ENCODE peak calls at places on chromosomes 1 and 21, in eight cellular contexts. X, L, Q, E, N, F, B and Y are unnamed samples.

GRCh38 chr1:203175237-203176181 is at the start of gene MYBPH:
- DNase-seq in L (no peak), X (no peak), N (no peak), E (no peak), Q (no peak), F (no peak), B (no peak), Y (no peak)

GRCh38 chr1:190169311-190170067 is 308.2 kb downstream of the BRINP3 start:
- DNase-seq in E (no peak), N (no peak), F (no peak), X (no peak), Q (no peak), B (no peak), L (no peak), Y (no peak)

GRCh38 chr21:33434770-33435360 is 31.7 kb downstream of the IFNGR2 start:
- DNase-seq in F (no peak), L (no peak), B (no peak), N (no peak), Q (no peak), X (peak; percentile 80), E (no peak), Y (no peak)

GRCh38 chr1:34149501-34149900 is 15.5 kb downstream of the CSMD2 start:
- DNase-seq in F (peak; percentile 37), N (no peak), E (no peak), B (peak; percentile 57), X (no peak), L (no peak), Q (no peak), Y (no peak)

GRCh38 chr1:221637641-221638041 is 104.2 kb downstream of the DUSP10 start:
- DNase-seq in X (no peak), Q (no peak), E (peak; percentile 43), N (no peak), L (no peak), B (no peak), F (no peak), Y (no peak)

GRCh38 chr21:24223625-24224024 is 1383.7 kb downstream of the MRPL39 start:
- DNase-seq in E (no peak), F (no peak), X (no peak), N (no peak), L (no peak), Q (no peak), B (no peak), Y (no peak)

GRCh38 chr1:161077426-161077825 is 7.7 kb upstream of the ARHGAP30 start:
- DNase-seq in X (no peak), E (no peak), N (no peak), B (no peak), Q (no peak), L (no peak), F (no peak), Y (no peak)

GRCh38 chr1:47575855-47576757 is 138.3 kb downstream of the FOXD2 start:
- DNase-seq in F (no peak), N (no peak), E (no peak), L (peak; percentile 1), Q (no peak), B (no peak), X (no peak), Y (no peak)

GRCh38 chr1:100076744-100077143 is 56.0 kb downstream of the SASS6 start:
- DNase-seq in F (no peak), Q (no peak), N (no peak), B (no peak), X (peak; percentile 63), E (no peak), L (no peak), Y (no peak)

GRCh38 chr1:223230161-223230881 is 87.3 kb upstream of the TLR5 start:
- DNase-seq in F (no peak), B (peak; percentile 8), N (no peak), X (no peak), E (no peak), Q (peak; percentile 38), L (no peak), Y (no peak)

GRCh38 chr1:52423771-52424170 is 19.4 kb downstream of the PRPF38A start:
- DNase-seq in N (no peak), X (no peak), Q (peak; percentile 75), L (no peak), B (no peak), E (no peak), F (no peak), Y (no peak)

GRCh38 chr1:167420510-167420909 is 97.8 kb downstream of the CD247 start:
- DNase-seq in E (no peak), B (no peak), Q (no peak), L (no peak), F (no peak), N (no peak), X (no peak), Y (no peak)

GRCh38 chr1:844472-845026 is 79.2 kb upstream of the SAMD11 start:
- DNase-seq in F (peak; percentile 25), X (no peak), Q (peak; percentile 49), E (no peak), L (no peak), B (peak; percentile 40), N (no peak), Y (no peak)

GRCh38 chr1:232837085-232837484 is 31.9 kb downstream of the MAP10 start:
- DNase-seq in B (no peak), L (no peak), X (no peak), Q (no peak), F (no peak), N (no peak), E (no peak), Y (no peak)

GRCh38 chr1:183893561-183894289 is 88.8 kb downstream of the RGL1 start:
- DNase-seq in B (no peak), X (no peak), F (no peak), L (no peak), E (no peak), N (no peak), Q (no peak), Y (no peak)

GRCh38 chr1:29676496-29676895 is 440.2 kb downstream of the PTPRU start:
- DNase-seq in L (no peak), E (no peak), N (no peak), X (no peak), B (no peak), F (no peak), Q (no peak), Y (no peak)

GRCh38 chr1:91876040-91876470 is 9.9 kb downstream of the TGFBR3 start:
- DNase-seq in X (peak; percentile 68), F (no peak), L (no peak), E (no peak), B (no peak), N (no peak), Q (peak; percentile 39), Y (no peak)

GRCh38 chr1:110765640-110766335 is 91.0 kb upstream of the KCNA3 start:
- DNase-seq in L (no peak), X (peak; percentile 68), B (no peak), Q (peak; percentile 60), E (peak; percentile 43), F (no peak), N (no peak), Y (peak; percentile 33)

GRCh38 chr1:235073331-235073967 is 55.2 kb downstream of the TOMM20 start:
- DNase-seq in Q (no peak), X (no peak), N (peak; percentile 93), L (no peak), B (no peak), F (no peak), E (no peak), Y (no peak)

GRCh38 chr1:88075813-88076212 is 608.3 kb upstream of the PKN2 start:
- DNase-seq in Q (no peak), N (no peak), X (no peak), L (no peak), F (no peak), B (no peak), E (no peak), Y (no peak)

GRCh38 chr1:67489643-67490042 is 59.4 kb upstream of the SERBP1 start:
- DNase-seq in F (no peak), L (no peak), Q (no peak), X (peak; percentile 54), E (no peak), B (no peak), N (no peak), Y (no peak)

GRCh38 chr1:25699501-25700089 is 83.0 kb downstream of the MAN1C1 start:
- DNase-seq in X (no peak), E (peak; percentile 38), B (no peak), F (no peak), L (no peak), N (no peak), Q (no peak), Y (peak; percentile 44)

GRCh38 chr1:51650198-51650597 is 33.3 kb downstream of the OSBPL9 start:
- DNase-seq in Q (no peak), E (no peak), B (no peak), X (no peak), F (no peak), N (no peak), L (no peak), Y (no peak)

GRCh38 chr1:31707711-31708110 is 3.9 kb upstream of the COL16A1 start:
- DNase-seq in L (no peak), B (no peak), F (no peak), N (no peak), X (peak; percentile 77), Q (no peak), E (no peak), Y (no peak)

GRCh38 chr1:43063394-43064219 is 104.9 kb upstream of the SLC2A1 start:
- DNase-seq in X (no peak), L (no peak), F (no peak), Q (no peak), E (no peak), B (no peak), N (no peak), Y (no peak)

GRCh38 chr1:2914702-2915101 is 106.6 kb upstream of the ACTRT2 start:
- DNase-seq in Q (no peak), F (no peak), X (no peak), E (no peak), N (no peak), L (no peak), B (no peak), Y (no peak)
- TF ChIP-seq CTCF in Q (no peak), F (no peak), X (no peak), E (no peak), N (no peak), L (no peak), B (no peak), Y (no peak)

GRCh38 chr21:46639489-46640386 is 4.3 kb downstream of the PRMT2 start:
- DNase-seq in Q (no peak), F (no peak), X (no peak), L (no peak), B (no peak), N (no peak), E (no peak), Y (no peak)
- TF ChIP-seq CTCF in Q (peak; percentile 72), F (no peak), X (no peak), L (peak; percentile 37), B (peak; percentile 53), N (no peak), E (peak; percentile 50), Y (no peak)

GRCh38 chr1:152460529-152460899 is 46.5 kb upstream of the CRNN start:
- DNase-seq in B (no peak), F (no peak), X (no peak), Q (no peak), L (no peak), N (no peak), E (no peak), Y (no peak)
- TF ChIP-seq CTCF in B (no peak), F (no peak), X (no peak), Q (no peak), L (peak; percentile 54), N (no peak), E (no peak), Y (peak; percentile 1)

DNA sequence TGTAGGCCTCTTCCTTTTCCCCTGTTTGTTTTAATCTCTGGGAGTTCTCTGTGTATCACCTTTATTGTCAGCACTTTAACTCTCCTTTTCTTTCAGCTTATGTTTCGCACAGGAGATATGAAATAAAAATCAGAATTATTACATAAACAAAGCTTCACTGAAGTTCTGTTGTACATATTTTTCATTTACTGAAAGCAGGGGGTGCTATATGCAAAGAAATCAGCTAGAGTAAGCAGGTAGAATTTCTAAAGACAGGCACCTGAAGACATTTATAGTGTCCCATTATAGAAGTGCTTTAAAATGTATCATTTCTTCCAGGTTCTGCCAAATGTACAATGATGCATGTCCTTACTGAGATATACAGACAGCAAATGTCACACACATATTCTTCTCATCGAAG is 585.0 kb downstream of the PLA2G4A start:
- DNase-seq in L (no peak), Q (no peak), N (no peak), X (no peak), E (no peak), F (no peak), B (no peak), Y (no peak)
- TF ChIP-seq CTCF in L (no peak), Q (no peak), N (no peak), X (no peak), E (peak; percentile 46), F (peak; percentile 21), B (peak; percentile 62), Y (no peak)